ENCODE peak calls at places on chromosome 5, in ten cellular contexts. One of them, this sample, is unnamed. For H3K4me1 and H3K9me3, the result is how much of the 10 kb centered on the place peaks cover.

GRCh38 chr5:68710514-68710913 is 383.3 kb upstream of the SLC30A5 start:
- DNase-seq in heart left ventricle: no peak
- DNase-seq in neural progenitor cell: no peak
- DNase-seq in aorta: no peak
- DNase-seq in lung: no peak
- DNase-seq in lower lobe of right lung: no peak
- DNase-seq in right atrium auricular region: no peak
- DNase-seq in effector memory CD4-positive, alpha-beta T cell: no peak
- DNase-seq in CD8-positive, alpha-beta memory T cell: no peak
- DNase-seq in right cardiac atrium: no peak
- DNase-seq in this sample: no peak

GRCh38 chr5:36252722-36253340 is 11.1 kb upstream of the NADK2 start:
- DNase-seq in effector memory CD4-positive, alpha-beta T cell: no peak
- DNase-seq in CD8-positive, alpha-beta memory T cell: no peak
- DNase-seq in right cardiac atrium: no peak
- DNase-seq in heart left ventricle: no peak
- DNase-seq in aorta: no peak
- DNase-seq in lung: no peak
- DNase-seq in lower lobe of right lung: no peak
- DNase-seq in neural progenitor cell: no peak
- DNase-seq in right atrium auricular region: no peak
- DNase-seq in this sample: no peak

GRCh38 chr5:82159014-82159413 is 119.1 kb downstream of the RPS23 start:
- DNase-seq in lower lobe of right lung: no peak
- DNase-seq in lung: no peak
- DNase-seq in effector memory CD4-positive, alpha-beta T cell: no peak
- DNase-seq in CD8-positive, alpha-beta memory T cell: no peak
- DNase-seq in neural progenitor cell: no peak
- DNase-seq in heart left ventricle: no peak
- DNase-seq in right cardiac atrium: no peak
- DNase-seq in right atrium auricular region: no peak
- DNase-seq in aorta: no peak
- DNase-seq in this sample: no peak

GRCh38 chr5:178149199-178149932 is 4.3 kb downstream of the NHP2 start:
- DNase-seq in lung: no peak
- DNase-seq in lower lobe of right lung: no peak
- DNase-seq in right cardiac atrium: no peak
- DNase-seq in effector memory CD4-positive, alpha-beta T cell: no peak
- DNase-seq in heart left ventricle: no peak
- DNase-seq in CD8-positive, alpha-beta memory T cell: no peak
- DNase-seq in right atrium auricular region: no peak
- DNase-seq in aorta: peak
- DNase-seq in neural progenitor cell: no peak
- DNase-seq in this sample: no peak

GRCh38 chr5:55608595-55608994 is 73.8 kb upstream of the PLPP1 start:
- DNase-seq in right atrium auricular region: no peak
- DNase-seq in right cardiac atrium: no peak
- DNase-seq in aorta: no peak
- DNase-seq in CD8-positive, alpha-beta memory T cell: no peak
- DNase-seq in lower lobe of right lung: no peak
- DNase-seq in effector memory CD4-positive, alpha-beta T cell: no peak
- DNase-seq in heart left ventricle: no peak
- DNase-seq in neural progenitor cell: no peak
- DNase-seq in lung: no peak
- DNase-seq in this sample: no peak

GRCh38 chr5:150412319-150413175 is at the start of gene CD74:
- DNase-seq in CD8-positive, alpha-beta memory T cell: peak
- DNase-seq in heart left ventricle: peak
- DNase-seq in neural progenitor cell: peak
- DNase-seq in lung: peak
- DNase-seq in right cardiac atrium: peak
- DNase-seq in effector memory CD4-positive, alpha-beta T cell: peak
- DNase-seq in lower lobe of right lung: peak
- DNase-seq in aorta: peak
- DNase-seq in right atrium auricular region: peak
- DNase-seq in this sample: peak

GRCh38 chr5:43041669-43042175 is 1.6 kb upstream of the ANXA2R start:
- DNase-seq in right atrium auricular region: peak
- DNase-seq in lower lobe of right lung: peak
- DNase-seq in right cardiac atrium: peak
- DNase-seq in CD8-positive, alpha-beta memory T cell: peak
- DNase-seq in lung: peak
- DNase-seq in heart left ventricle: peak
- DNase-seq in aorta: peak
- DNase-seq in neural progenitor cell: no peak
- DNase-seq in effector memory CD4-positive, alpha-beta T cell: peak
- DNase-seq in this sample: peak

GRCh38 chr5:142952236-142952635 is 182.1 kb downstream of the ARHGAP26 start:
- DNase-seq in right cardiac atrium: no peak
- DNase-seq in right atrium auricular region: no peak
- DNase-seq in lung: no peak
- DNase-seq in heart left ventricle: no peak
- DNase-seq in aorta: no peak
- DNase-seq in lower lobe of right lung: no peak
- DNase-seq in CD8-positive, alpha-beta memory T cell: no peak
- DNase-seq in neural progenitor cell: no peak
- DNase-seq in effector memory CD4-positive, alpha-beta T cell: no peak
- DNase-seq in this sample: no peak

GRCh38 chr5:175896641-175897040 is 25.3 kb downstream of the CPLX2 start:
- DNase-seq in aorta: no peak
- DNase-seq in right cardiac atrium: no peak
- DNase-seq in effector memory CD4-positive, alpha-beta T cell: no peak
- DNase-seq in lower lobe of right lung: no peak
- DNase-seq in neural progenitor cell: no peak
- DNase-seq in CD8-positive, alpha-beta memory T cell: no peak
- DNase-seq in heart left ventricle: no peak
- DNase-seq in right atrium auricular region: no peak
- DNase-seq in lung: no peak
- DNase-seq in this sample: no peak
- H3K4me1 ChIP-seq in aorta: under half
- H3K4me1 ChIP-seq in right cardiac atrium: under half
- H3K4me1 ChIP-seq in effector memory CD4-positive, alpha-beta T cell: under half
- H3K4me1 ChIP-seq in lower lobe of right lung: under half
- H3K4me1 ChIP-seq in neural progenitor cell: under half
- H3K4me1 ChIP-seq in CD8-positive, alpha-beta memory T cell: under half
- H3K4me1 ChIP-seq in heart left ventricle: under half
- H3K4me1 ChIP-seq in right atrium auricular region: under half
- H3K4me1 ChIP-seq in lung: under half
- H3K4me1 ChIP-seq in this sample: under half

GRCh38 chr5:99033014-99033931 is 104.5 kb upstream of the CHD1 start:
- DNase-seq in neural progenitor cell: no peak
- DNase-seq in aorta: no peak
- DNase-seq in lung: no peak
- DNase-seq in right cardiac atrium: no peak
- DNase-seq in effector memory CD4-positive, alpha-beta T cell: no peak
- DNase-seq in lower lobe of right lung: no peak
- DNase-seq in right atrium auricular region: no peak
- DNase-seq in CD8-positive, alpha-beta memory T cell: no peak
- DNase-seq in heart left ventricle: no peak
- DNase-seq in this sample: no peak
- H3K4me3 ChIP-seq in neural progenitor cell: no peak
- H3K4me3 ChIP-seq in aorta: no peak
- H3K4me3 ChIP-seq in lung: peak
- H3K4me3 ChIP-seq in right cardiac atrium: peak
- H3K4me3 ChIP-seq in effector memory CD4-positive, alpha-beta T cell: peak
- H3K4me3 ChIP-seq in lower lobe of right lung: peak
- H3K4me3 ChIP-seq in right atrium auricular region: peak
- H3K4me3 ChIP-seq in CD8-positive, alpha-beta memory T cell: peak
- H3K4me3 ChIP-seq in heart left ventricle: peak
- H3K4me3 ChIP-seq in this sample: peak

GRCh38 chr5:72307968-72308852 is 11.8 kb downstream of the MRPS27 start:
- DNase-seq in right atrium auricular region: peak
- DNase-seq in heart left ventricle: peak
- DNase-seq in lower lobe of right lung: peak
- DNase-seq in lung: peak
- DNase-seq in right cardiac atrium: peak
- DNase-seq in neural progenitor cell: peak
- DNase-seq in effector memory CD4-positive, alpha-beta T cell: peak
- DNase-seq in CD8-positive, alpha-beta memory T cell: peak
- DNase-seq in aorta: peak
- DNase-seq in this sample: peak
- H3K9me3 ChIP-seq in right atrium auricular region: under half
- H3K9me3 ChIP-seq in heart left ventricle: under half
- H3K9me3 ChIP-seq in lower lobe of right lung: under half
- H3K9me3 ChIP-seq in lung: under half
- H3K9me3 ChIP-seq in right cardiac atrium: under half
- H3K9me3 ChIP-seq in neural progenitor cell: under half
- H3K9me3 ChIP-seq in effector memory CD4-positive, alpha-beta T cell: under half
- H3K9me3 ChIP-seq in CD8-positive, alpha-beta memory T cell: under half
- H3K9me3 ChIP-seq in aorta: under half
- H3K9me3 ChIP-seq in this sample: under half

GRCh38 chr5:39446231-39446630 is 21.5 kb upstream of the DAB2 start:
- DNase-seq in right atrium auricular region: no peak
- DNase-seq in CD8-positive, alpha-beta memory T cell: no peak
- DNase-seq in lung: no peak
- DNase-seq in lower lobe of right lung: no peak
- DNase-seq in right cardiac atrium: no peak
- DNase-seq in effector memory CD4-positive, alpha-beta T cell: no peak
- DNase-seq in aorta: no peak
- DNase-seq in heart left ventricle: no peak
- DNase-seq in neural progenitor cell: no peak
- DNase-seq in this sample: no peak
- H3K4me1 ChIP-seq in right atrium auricular region: under half
- H3K4me1 ChIP-seq in CD8-positive, alpha-beta memory T cell: under half
- H3K4me1 ChIP-seq in lung: under half
- H3K4me1 ChIP-seq in lower lobe of right lung: under half
- H3K4me1 ChIP-seq in right cardiac atrium: under half
- H3K4me1 ChIP-seq in effector memory CD4-positive, alpha-beta T cell: under half
- H3K4me1 ChIP-seq in aorta: under half
- H3K4me1 ChIP-seq in heart left ventricle: under half
- H3K4me1 ChIP-seq in neural progenitor cell: under half
- H3K4me1 ChIP-seq in this sample: under half

DNA sequence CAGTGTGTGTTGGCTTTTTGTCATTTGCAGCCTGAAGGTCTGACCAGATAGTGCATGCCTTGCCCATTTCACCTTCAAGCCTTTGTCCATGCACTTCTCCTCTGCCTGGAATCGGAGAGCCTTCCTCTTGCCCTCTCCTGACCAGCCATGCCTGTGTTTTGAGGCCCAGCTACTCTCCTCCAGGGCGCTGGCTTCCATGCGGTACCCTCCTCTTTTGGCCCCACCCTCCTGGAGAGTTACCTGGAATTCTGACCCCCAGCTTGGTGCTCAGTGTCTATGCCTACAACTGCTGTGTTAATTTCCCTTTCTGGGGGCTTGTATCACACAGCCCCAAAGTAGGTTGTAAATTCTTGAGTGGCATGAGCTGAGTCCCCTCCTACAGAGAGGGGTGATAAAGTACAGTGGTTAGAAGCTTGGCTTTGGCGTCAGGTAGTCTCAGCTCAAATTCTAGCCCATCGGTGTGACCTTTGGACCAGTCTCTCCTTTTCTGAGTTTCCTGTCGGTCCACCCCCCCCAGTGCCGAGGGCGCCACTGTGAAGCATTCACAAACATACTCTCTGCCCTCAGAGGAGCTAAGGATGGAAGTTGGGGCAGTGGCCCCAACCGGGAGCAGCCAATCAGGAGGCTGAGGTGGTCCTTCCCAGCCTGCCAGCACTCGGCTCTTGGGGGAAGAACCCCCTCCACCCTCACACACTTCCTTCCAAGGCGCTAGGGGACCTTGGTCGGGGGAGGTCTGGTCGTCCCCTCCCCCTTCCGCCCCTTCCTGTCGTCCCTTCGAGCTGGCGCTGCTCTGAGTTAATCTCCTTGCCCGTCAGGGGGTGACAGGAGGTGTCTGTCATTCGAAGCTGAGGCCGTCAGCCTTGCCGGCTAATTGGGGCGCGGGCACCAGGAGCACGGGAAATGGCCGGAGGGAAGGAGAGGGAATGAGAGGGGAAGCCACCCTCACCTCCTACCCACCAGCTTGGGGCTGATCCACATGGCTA is 52.9 kb downstream of the CXXC5 start:
- DNase-seq in lung: no peak
- DNase-seq in aorta: no peak
- DNase-seq in effector memory CD4-positive, alpha-beta T cell: no peak
- DNase-seq in CD8-positive, alpha-beta memory T cell: no peak
- DNase-seq in heart left ventricle: no peak
- DNase-seq in neural progenitor cell: peak
- DNase-seq in lower lobe of right lung: no peak
- DNase-seq in right cardiac atrium: no peak
- DNase-seq in right atrium auricular region: no peak
- DNase-seq in this sample: no peak
- H3K4me3 ChIP-seq in lung: no peak
- H3K4me3 ChIP-seq in aorta: no peak
- H3K4me3 ChIP-seq in effector memory CD4-positive, alpha-beta T cell: no peak
- H3K4me3 ChIP-seq in CD8-positive, alpha-beta memory T cell: no peak
- H3K4me3 ChIP-seq in heart left ventricle: no peak
- H3K4me3 ChIP-seq in neural progenitor cell: peak
- H3K4me3 ChIP-seq in lower lobe of right lung: no peak
- H3K4me3 ChIP-seq in right cardiac atrium: no peak
- H3K4me3 ChIP-seq in right atrium auricular region: no peak
- H3K4me3 ChIP-seq in this sample: no peak

GRCh38 chr5:12274236-12274635 is 370.0 kb upstream of the CTNND2 start:
- DNase-seq in CD8-positive, alpha-beta memory T cell: no peak
- DNase-seq in lower lobe of right lung: no peak
- DNase-seq in aorta: no peak
- DNase-seq in effector memory CD4-positive, alpha-beta T cell: no peak
- DNase-seq in right cardiac atrium: no peak
- DNase-seq in heart left ventricle: no peak
- DNase-seq in neural progenitor cell: no peak
- DNase-seq in right atrium auricular region: no peak
- DNase-seq in lung: no peak
- DNase-seq in this sample: no peak
- H3K9me3 ChIP-seq in CD8-positive, alpha-beta memory T cell: under half
- H3K9me3 ChIP-seq in lower lobe of right lung: under half
- H3K9me3 ChIP-seq in aorta: under half
- H3K9me3 ChIP-seq in effector memory CD4-positive, alpha-beta T cell: under half
- H3K9me3 ChIP-seq in right cardiac atrium: under half
- H3K9me3 ChIP-seq in heart left ventricle: under half
- H3K9me3 ChIP-seq in neural progenitor cell: under half
- H3K9me3 ChIP-seq in right atrium auricular region: under half
- H3K9me3 ChIP-seq in lung: under half
- H3K9me3 ChIP-seq in this sample: under half

This sample was measured in heart right ventricle.